ENCODE peak calls at places on chromosomes 16 and 17, in four cellular contexts. One of them, this sample, is unnamed.

GRCh38 chr17:59372138-59372751 is 40.8 kb downstream of the YPEL2 start:
- DNase-seq in Caki2: no peak
- DNase-seq in activated naive CD8-positive, alpha-beta T cell treated with anti-CD3 and anti-CD28 coated beads, Interleukin-2, amount 50 U/mL, for 24 hours: no peak
- DNase-seq in A172: peak
- DNase-seq in this sample: no peak

GRCh38 chr17:41547921-41548843 is 20.1 kb upstream of the KRT19 start:
- DNase-seq in Caki2: peak
- DNase-seq in activated naive CD8-positive, alpha-beta T cell treated with anti-CD3 and anti-CD28 coated beads, Interleukin-2, amount 50 U/mL, for 24 hours: peak
- DNase-seq in A172: peak
- DNase-seq in this sample: no peak

GRCh38 chr17:16928406-16929280 is 43.3 kb downstream of the TNFRSF13B start:
- DNase-seq in Caki2: no peak
- DNase-seq in activated naive CD8-positive, alpha-beta T cell treated with anti-CD3 and anti-CD28 coated beads, Interleukin-2, amount 50 U/mL, for 24 hours: no peak
- DNase-seq in A172: no peak
- DNase-seq in this sample: no peak

GRCh38 chr17:38881600-38882191 is 11.8 kb downstream of the LASP1 start:
- DNase-seq in Caki2: peak
- DNase-seq in activated naive CD8-positive, alpha-beta T cell treated with anti-CD3 and anti-CD28 coated beads, Interleukin-2, amount 50 U/mL, for 24 hours: peak
- DNase-seq in A172: no peak
- DNase-seq in this sample: no peak

GRCh38 chr16:48113471-48113870 is 42.3 kb downstream of the ABCC12 start:
- DNase-seq in Caki2: no peak
- DNase-seq in activated naive CD8-positive, alpha-beta T cell treated with anti-CD3 and anti-CD28 coated beads, Interleukin-2, amount 50 U/mL, for 24 hours: no peak
- DNase-seq in A172: no peak
- DNase-seq in this sample: no peak

GRCh38 chr16:68005786-68006286 is 6.6 kb upstream of the DPEP2 start:
- DNase-seq in Caki2: no peak
- DNase-seq in activated naive CD8-positive, alpha-beta T cell treated with anti-CD3 and anti-CD28 coated beads, Interleukin-2, amount 50 U/mL, for 24 hours: no peak
- DNase-seq in A172: no peak
- DNase-seq in this sample: no peak

GRCh38 chr16:83272201-83272600 is 535.6 kb upstream of the HSBP1 start:
- DNase-seq in Caki2: no peak
- DNase-seq in activated naive CD8-positive, alpha-beta T cell treated with anti-CD3 and anti-CD28 coated beads, Interleukin-2, amount 50 U/mL, for 24 hours: no peak
- DNase-seq in A172: no peak
- DNase-seq in this sample: no peak

GRCh38 chr17:4665027-4665426 is 23.5 kb upstream of the ALOX15 start:
- DNase-seq in Caki2: no peak
- DNase-seq in activated naive CD8-positive, alpha-beta T cell treated with anti-CD3 and anti-CD28 coated beads, Interleukin-2, amount 50 U/mL, for 24 hours: no peak
- DNase-seq in A172: no peak
- DNase-seq in this sample: no peak

GRCh38 chr16:19377864-19378263 is 39.8 kb upstream of the TMC5 start:
- DNase-seq in Caki2: no peak
- DNase-seq in activated naive CD8-positive, alpha-beta T cell treated with anti-CD3 and anti-CD28 coated beads, Interleukin-2, amount 50 U/mL, for 24 hours: no peak
- DNase-seq in A172: no peak
- DNase-seq in this sample: no peak

GRCh38 chr17:8006836-8007680 is 4.6 kb downstream of the GUCY2D start:
- DNase-seq in Caki2: no peak
- DNase-seq in activated naive CD8-positive, alpha-beta T cell treated with anti-CD3 and anti-CD28 coated beads, Interleukin-2, amount 50 U/mL, for 24 hours: no peak
- DNase-seq in A172: no peak
- DNase-seq in this sample: no peak

GRCh38 chr16:27650073-27650701 is 100.2 kb downstream of the KATNIP start:
- DNase-seq in Caki2: no peak
- DNase-seq in activated naive CD8-positive, alpha-beta T cell treated with anti-CD3 and anti-CD28 coated beads, Interleukin-2, amount 50 U/mL, for 24 hours: no peak
- DNase-seq in A172: no peak
- DNase-seq in this sample: no peak

GRCh38 chr17:36148559-36149295 is 27.7 kb downstream of the TBC1D3B start:
- DNase-seq in Caki2: peak
- DNase-seq in activated naive CD8-positive, alpha-beta T cell treated with anti-CD3 and anti-CD28 coated beads, Interleukin-2, amount 50 U/mL, for 24 hours: peak
- DNase-seq in A172: peak
- DNase-seq in this sample: no peak

GRCh38 chr16:19718624-19718965 is 524 bp downstream of the IQCK start:
- DNase-seq in Caki2: no peak
- DNase-seq in activated naive CD8-positive, alpha-beta T cell treated with anti-CD3 and anti-CD28 coated beads, Interleukin-2, amount 50 U/mL, for 24 hours: no peak
- DNase-seq in A172: peak
- DNase-seq in this sample: no peak

GRCh38 chr16:20903116-20903888 is 2.7 kb downstream of the LYRM1 start:
- DNase-seq in Caki2: no peak
- DNase-seq in activated naive CD8-positive, alpha-beta T cell treated with anti-CD3 and anti-CD28 coated beads, Interleukin-2, amount 50 U/mL, for 24 hours: no peak
- DNase-seq in A172: peak
- DNase-seq in this sample: no peak

GRCh38 chr16:86476956-86477530 is 33.3 kb upstream of the FOXF1 start:
- DNase-seq in Caki2: peak
- DNase-seq in activated naive CD8-positive, alpha-beta T cell treated with anti-CD3 and anti-CD28 coated beads, Interleukin-2, amount 50 U/mL, for 24 hours: no peak
- DNase-seq in A172: peak
- DNase-seq in this sample: no peak

GRCh38 chr16:57023541-57024249 is 34.3 kb downstream of the NLRC5 start:
- DNase-seq in Caki2: no peak
- DNase-seq in activated naive CD8-positive, alpha-beta T cell treated with anti-CD3 and anti-CD28 coated beads, Interleukin-2, amount 50 U/mL, for 24 hours: peak
- DNase-seq in A172: no peak
- DNase-seq in this sample: no peak

GRCh38 chr16:2964416-2965223 is 545 bp downstream of the KREMEN2 start:
- DNase-seq in Caki2: peak
- DNase-seq in activated naive CD8-positive, alpha-beta T cell treated with anti-CD3 and anti-CD28 coated beads, Interleukin-2, amount 50 U/mL, for 24 hours: peak
- DNase-seq in A172: peak
- DNase-seq in this sample: no peak

This sample was measured in caudate nucleus.